ENCODE peak calls at places on chromosomes 11 and 22, in nine cellular contexts. X, L, Q, U, A, J, V, G and Y are unnamed samples.

GRCh38 chr11:86715611-86716010 is 43.2 kb upstream of the ME3 start:
- DNase-seq in X (no peak), L (no peak), Q (no peak), U (no peak), A (no peak), J (no peak), V (no peak), G (no peak), Y (no peak)

GRCh38 chr11:73414977-73415492 is 38.8 kb downstream of the RELT start:
- DNase-seq in X (peak; percentile 59), L (no peak), Q (peak; percentile 93), U (peak; percentile 37), A (no peak), J (peak; percentile 74), V (no peak), G (no peak), Y (no peak)

GRCh38 chr11:95296165-95296564 is 65.2 kb upstream of the SESN3 start:
- DNase-seq in X (no peak), L (no peak), Q (no peak), U (no peak), A (no peak), J (no peak), V (no peak), G (no peak), Y (no peak)

GRCh38 chr11:2791521-2792375 is 92.0 kb upstream of the KCNQ1OT1 start:
- DNase-seq in X (no peak), L (no peak), Q (no peak), U (peak; percentile 40), A (no peak), J (no peak), V (no peak), G (no peak), Y (no peak)

GRCh38 chr11:13462311-13462927 is 603 bp downstream of the BTBD10 start:
- DNase-seq in X (peak; percentile 63), L (peak; percentile 39), Q (peak; percentile 20), U (peak; percentile 55), A (peak; percentile 70), J (peak; percentile 41), V (peak; percentile 33), G (peak; percentile 55), Y (no peak)

GRCh38 chr11:1310772-1311468 is 1.5 kb upstream of the TOLLIP start:
- DNase-seq in X (peak; percentile 96), L (no peak), Q (no peak), U (no peak), A (no peak), J (no peak), V (no peak), G (no peak), Y (peak; percentile 58)

GRCh38 chr11:120527111-120527748 is 15.7 kb downstream of the GRIK4 start:
- DNase-seq in X (no peak), L (peak; percentile 47), Q (no peak), U (peak; percentile 73), A (no peak), J (no peak), V (no peak), G (no peak), Y (no peak)

GRCh38 chr22:49828599-49828965 is 909 bp upstream of the BRD1 start:
- DNase-seq in X (no peak), L (no peak), Q (no peak), U (no peak), A (no peak), J (no peak), V (no peak), G (no peak), Y (no peak)

GRCh38 chr11:1750481-1750839 is at the start of gene IFITM10:
- DNase-seq in X (no peak), L (no peak), Q (no peak), U (no peak), A (peak; percentile 8), J (no peak), V (peak; percentile 77), G (no peak), Y (no peak)

GRCh38 chr22:44351685-44352377 is 39.1 kb upstream of the SHISAL1 start:
- DNase-seq in X (no peak), L (peak; percentile 57), Q (peak; percentile 87), U (peak; percentile 85), A (peak; percentile 88), J (peak; percentile 84), V (peak; percentile 75), G (no peak), Y (no peak)

GRCh38 chr22:17430298-17430900 is 61.1 kb downstream of the CECR2 start:
- DNase-seq in X (no peak), L (no peak), Q (peak; percentile 94), U (peak; percentile 69), A (no peak), J (no peak), V (no peak), G (no peak), Y (no peak)

GRCh38 chr11:10779086-10779485 is 28.0 kb downstream of the CTR9 start:
- DNase-seq in X (no peak), L (no peak), Q (no peak), U (no peak), A (no peak), J (no peak), V (no peak), G (no peak), Y (no peak)

GRCh38 chr11:132559371-132560036 is 972.8 kb downstream of the OPCML start:
- DNase-seq in X (no peak), L (no peak), Q (no peak), U (no peak), A (no peak), J (peak; percentile 7), V (no peak), G (no peak), Y (no peak)

GRCh38 chr11:9072790-9073189 is 18.6 kb downstream of the SCUBE2 start:
- DNase-seq in X (no peak), L (no peak), Q (no peak), U (no peak), A (no peak), J (no peak), V (no peak), G (no peak), Y (no peak)

GRCh38 chr11:32575070-32575469 is 8.6 kb upstream of the EIF3M start:
- DNase-seq in X (no peak), L (no peak), Q (no peak), U (no peak), A (no peak), J (no peak), V (no peak), G (no peak), Y (no peak)

GRCh38 chr22:20213833-20214708 is 54.0 kb downstream of the RTN4R start:
- DNase-seq in X (no peak), L (no peak), Q (no peak), U (no peak), A (no peak), J (no peak), V (no peak), G (no peak), Y (no peak)

GRCh38 chr22:19880786-19881569 is 26.3 kb upstream of the GNB1L start:
- DNase-seq in X (no peak), L (peak; percentile 94), Q (peak; percentile 96), U (peak; percentile 21), A (peak; percentile 95), J (peak; percentile 95), V (peak; percentile 90), G (no peak), Y (no peak)

GRCh38 chr22:40396882-40397281 is 26.5 kb downstream of the SGSM3 start:
- DNase-seq in X (no peak), L (no peak), Q (peak; percentile 55), U (peak; percentile 25), A (no peak), J (no peak), V (no peak), G (no peak), Y (no peak)

GRCh38 chr22:44455963-44456358 is 42.1 kb downstream of the RTL6 start:
- DNase-seq in X (no peak), L (no peak), Q (no peak), U (no peak), A (no peak), J (no peak), V (no peak), G (no peak), Y (no peak)

GRCh38 chr11:72421351-72421750 is 13.0 kb downstream of the CLPB start:
- DNase-seq in X (no peak), L (no peak), Q (no peak), U (no peak), A (no peak), J (no peak), V (no peak), G (no peak), Y (no peak)

GRCh38 chr11:69704508-69705245 is 855 bp upstream of the FGF19 start:
- DNase-seq in X (no peak), L (peak; percentile 89), Q (peak; percentile 25), U (no peak), A (no peak), J (no peak), V (no peak), G (no peak), Y (no peak)

GRCh38 chr11:68329993-68330699 is 17.8 kb downstream of the LRP5 start:
- DNase-seq in X (no peak), L (no peak), Q (no peak), U (no peak), A (no peak), J (no peak), V (no peak), G (no peak), Y (no peak)

GRCh38 chr22:35381424-35381772 is 502 bp downstream of the HMOX1 start:
- DNase-seq in X (no peak), L (no peak), Q (no peak), U (no peak), A (no peak), J (no peak), V (no peak), G (no peak), Y (no peak)

GRCh38 chr11:4751201-4751600 is 18.5 kb downstream of the OR51F1 start:
- DNase-seq in X (no peak), L (no peak), Q (no peak), U (no peak), A (no peak), J (no peak), V (no peak), G (no peak), Y (no peak)

GRCh38 chr11:82996966-82997606 is 74.6 kb downstream of the RAB30 start:
- DNase-seq in X (no peak), L (no peak), Q (peak; percentile 32), U (no peak), A (no peak), J (no peak), V (peak; percentile 55), G (no peak), Y (peak; percentile 9)

GRCh38 chr22:33271390-33272161 is 213.4 kb upstream of the SYN3 start:
- DNase-seq in X (no peak), L (no peak), Q (no peak), U (peak; percentile 44), A (no peak), J (no peak), V (no peak), G (no peak), Y (peak; percentile 59)